ENCODE peak calls at places on chromosomes 13 and 19, in six cellular contexts. B is amniotic epithelial cell; Y is body of pancreas; A is NCI-H1092; Z is WTC11; T is activated naive CD4-positive, alpha-beta T cell. X is an unnamed sample.
A peak's percentile ranks its signal among the peaks of the same experiment; 100 is the strongest.

GRCh38 chr19:8486661-8487136 is 15.7 kb downstream of the PRAM1 start:
- DNase-seq in B (no peak), Y (no peak), A (no peak), Z (no peak), T (no peak), X (no peak)

GRCh38 chr19:33641956-33642498 is 20.3 kb downstream of the CHST8 start:
- DNase-seq in B (no peak), Y (no peak), A (no peak), Z (peak; percentile 7), T (no peak), X (no peak)

GRCh38 chr19:17553256-17553655 is 2.2 kb upstream of the COLGALT1 start:
- DNase-seq in B (peak; percentile 40), Y (peak; percentile 38), A (peak; percentile 58), Z (no peak), T (no peak), X (peak; percentile 97)

GRCh38 chr19:7670150-7670784 is 1.4 kb downstream of the RETN start:
- DNase-seq in B (no peak), Y (no peak), A (no peak), Z (peak; percentile 49), T (no peak), X (no peak)

GRCh38 chr19:2602391-2603181 is 99.9 kb downstream of the GNG7 start:
- DNase-seq in B (peak; percentile 84), Y (peak; percentile 87), A (no peak), Z (peak; percentile 72), T (no peak), X (peak; percentile 93)

GRCh38 chr19:39430675-39431593 is 4.8 kb downstream of the RPS16 start:
- DNase-seq in B (peak; percentile 96), Y (no peak), A (no peak), Z (no peak), T (no peak), X (peak; percentile 99)

GRCh38 chr13:30584332-30584731 is 33.4 kb upstream of the USPL1 start:
- DNase-seq in B (peak; percentile 12), Y (no peak), A (no peak), Z (no peak), T (no peak), X (no peak)

GRCh38 chr13:82749551-82749950 is 1132.7 kb downstream of the SLITRK1 start:
- DNase-seq in B (no peak), Y (no peak), A (no peak), Z (no peak), T (no peak), X (no peak)

GRCh38 chr19:41354343-41354974 is 737 bp upstream of the TGFB1 start:
- DNase-seq in B (no peak), Y (no peak), A (no peak), Z (no peak), T (no peak), X (no peak)

GRCh38 chr13:28412981-28413380 is 81.9 kb downstream of the FLT1 start:
- DNase-seq in B (no peak), Y (peak; percentile 13), A (no peak), Z (no peak), T (no peak), X (no peak)

GRCh38 chr13:21012211-21012610 is 49.2 kb downstream of the LATS2 start:
- DNase-seq in B (peak; percentile 81), Y (no peak), A (no peak), Z (no peak), T (no peak), X (peak; percentile 43)

GRCh38 chr19:1266818-1267440 is 2.2 kb upstream of the CIRBP start:
- DNase-seq in B (no peak), Y (peak; percentile 77), A (no peak), Z (peak; percentile 79), T (peak; percentile 42), X (peak; percentile 54)

GRCh38 chr19:13281567-13282291 is 131.5 kb downstream of the IER2 start:
- DNase-seq in B (no peak), Y (no peak), A (no peak), Z (no peak), T (no peak), X (no peak)

GRCh38 chr13:27627377-27627776 is 5.7 kb downstream of the POLR1D start:
- DNase-seq in B (no peak), Y (no peak), A (no peak), Z (no peak), T (no peak), X (no peak)

GRCh38 chr13:70960841-70961443 is 852.7 kb upstream of the KLHL1 start:
- DNase-seq in B (peak; percentile 13), Y (no peak), A (no peak), Z (no peak), T (no peak), X (peak; percentile 68)

GRCh38 chr13:98033277-98034247 is 80.1 kb downstream of the IPO5 start:
- DNase-seq in B (peak; percentile 54), Y (peak; percentile 32), A (no peak), Z (peak; percentile 20), T (no peak), X (peak; percentile 84)

GRCh38 chr13:100528353-100528752 is 60.2 kb downstream of the GGACT start:
- DNase-seq in B (no peak), Y (no peak), A (no peak), Z (no peak), T (no peak), X (no peak)

GRCh38 chr13:50887153-50887552 is 22.4 kb upstream of the RNASEH2B start:
- DNase-seq in B (no peak), Y (no peak), A (no peak), Z (no peak), T (no peak), X (no peak)

GRCh38 chr13:112250788-112251445 is 125.2 kb upstream of the SPACA7 start:
- DNase-seq in B (no peak), Y (no peak), A (no peak), Z (no peak), T (no peak), X (no peak)

GRCh38 chr19:46716672-46717033 is 261 bp downstream of the PRKD2 start:
- DNase-seq in B (no peak), Y (no peak), A (no peak), Z (no peak), T (no peak), X (no peak)

GRCh38 chr19:42472402-42473147 is 29.8 kb upstream of the CXCL17 start:
- DNase-seq in B (no peak), Y (no peak), A (no peak), Z (no peak), T (no peak), X (no peak)

GRCh38 chr19:30144242-30144758 is 202.3 kb downstream of the URI1 start:
- DNase-seq in B (no peak), Y (no peak), A (no peak), Z (no peak), T (no peak), X (no peak)

GRCh38 chr19:48975947-48976847 is 11.1 kb downstream of the FTL start:
- DNase-seq in B (no peak), Y (no peak), A (no peak), Z (peak; percentile 72), T (no peak), X (peak; percentile 40)

GRCh38 chr13:39575641-39576238 is 27.3 kb downstream of the LHFPL6 start:
- DNase-seq in B (no peak), Y (no peak), A (no peak), Z (no peak), T (no peak), X (no peak)

X was measured in choroid plexus epithelial cell.